ENCODE peak calls at places on chromosome 1, in four cellular contexts. One of them, this sample, is unnamed.

GRCh38 chr1:156356875-156357534 is 12.0 kb upstream of the RHBG start:
- DNase-seq in WERI-Rb-1: peak
- DNase-seq in H1: peak
- DNase-seq in heart left ventricle: peak
- DNase-seq in this sample: peak

GRCh38 chr1:207495816-207496792 is at the start of gene CR1:
- DNase-seq in heart left ventricle: peak
- DNase-seq in H1: peak
- DNase-seq in WERI-Rb-1: no peak
- DNase-seq in this sample: peak

GRCh38 chr1:170357750-170358149 is 174.2 kb upstream of the GORAB start:
- DNase-seq in WERI-Rb-1: no peak
- DNase-seq in H1: no peak
- DNase-seq in heart left ventricle: no peak
- DNase-seq in this sample: no peak

GRCh38 chr1:119544165-119544762 is 37.3 kb downstream of the HSD3B1 start:
- DNase-seq in H1: peak
- DNase-seq in heart left ventricle: no peak
- DNase-seq in WERI-Rb-1: peak
- DNase-seq in this sample: no peak

GRCh38 chr1:30617161-30617560 is 106.2 kb downstream of the MATN1 start:
- DNase-seq in H1: no peak
- DNase-seq in heart left ventricle: no peak
- DNase-seq in WERI-Rb-1: no peak
- DNase-seq in this sample: no peak

GRCh38 chr1:244200596-244200995 is 149.5 kb downstream of the ZBTB18 start:
- DNase-seq in WERI-Rb-1: no peak
- DNase-seq in H1: no peak
- DNase-seq in heart left ventricle: no peak
- DNase-seq in this sample: no peak

GRCh38 chr1:50971748-50972305 is 1.8 kb downstream of the CDKN2C start:
- DNase-seq in WERI-Rb-1: no peak
- DNase-seq in heart left ventricle: no peak
- DNase-seq in H1: no peak
- DNase-seq in this sample: no peak

GRCh38 chr1:59846209-59846894 is 31.6 kb downstream of the HOOK1 start:
- DNase-seq in heart left ventricle: no peak
- DNase-seq in WERI-Rb-1: no peak
- DNase-seq in H1: no peak
- DNase-seq in this sample: no peak

GRCh38 chr1:40390857-40391256 is 17.3 kb downstream of the SMAP2 start:
- DNase-seq in H1: no peak
- DNase-seq in heart left ventricle: no peak
- DNase-seq in WERI-Rb-1: no peak
- DNase-seq in this sample: no peak

GRCh38 chr1:59475737-59476136 is 178.8 kb downstream of the FGGY start:
- DNase-seq in WERI-Rb-1: no peak
- DNase-seq in H1: no peak
- DNase-seq in heart left ventricle: no peak
- DNase-seq in this sample: no peak

GRCh38 chr1:204128964-204129896 is 22.6 kb downstream of the ETNK2 start:
- DNase-seq in WERI-Rb-1: peak
- DNase-seq in heart left ventricle: peak
- DNase-seq in H1: peak
- DNase-seq in this sample: peak

GRCh38 chr1:58768332-58768731 is 15.5 kb downstream of the JUN start:
- DNase-seq in heart left ventricle: no peak
- DNase-seq in H1: no peak
- DNase-seq in WERI-Rb-1: no peak
- DNase-seq in this sample: no peak

GRCh38 chr1:51861669-51862068 is 16.9 kb downstream of the NRDC start:
- DNase-seq in heart left ventricle: no peak
- DNase-seq in WERI-Rb-1: no peak
- DNase-seq in H1: no peak
- DNase-seq in this sample: no peak

DNA sequence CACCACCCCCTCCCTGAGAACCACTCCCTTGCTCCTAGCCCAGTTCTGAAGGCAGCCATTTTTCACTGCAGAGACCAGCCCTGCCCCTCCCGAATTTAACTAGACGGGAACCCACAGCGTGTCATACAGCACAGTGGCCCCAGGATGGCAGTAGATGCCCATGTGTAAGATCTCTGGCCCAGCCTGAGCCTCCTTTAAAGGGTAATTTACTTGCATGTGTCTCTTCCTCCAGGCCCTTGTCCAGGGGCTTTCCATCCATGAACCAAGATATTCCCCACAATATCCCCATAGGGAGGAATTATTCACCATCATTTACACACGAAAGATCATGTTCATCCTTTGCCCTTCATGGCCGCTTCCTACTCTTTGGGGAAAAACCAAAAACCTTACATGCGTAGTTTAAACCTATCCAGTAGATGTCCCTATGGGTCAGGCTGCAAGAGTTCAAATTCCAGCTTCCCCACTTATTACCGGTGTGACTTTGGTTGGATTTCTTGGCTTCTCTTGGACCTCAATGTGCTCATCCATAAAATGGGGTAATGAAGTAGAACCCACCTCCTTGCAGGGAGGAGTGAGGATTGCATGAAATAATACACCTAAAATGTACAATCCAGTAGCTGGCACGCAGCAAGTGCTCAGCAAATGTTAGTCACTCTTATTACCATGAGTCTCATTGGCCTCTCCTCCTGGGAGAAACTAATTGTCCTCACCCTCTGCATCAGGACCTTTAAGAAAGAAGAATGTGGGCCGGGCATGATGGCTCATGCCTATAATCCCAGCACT is 4.0 kb upstream of the LACTBL1 start:
- DNase-seq in H1: peak
- DNase-seq in heart left ventricle: peak
- DNase-seq in WERI-Rb-1: peak
- DNase-seq in this sample: peak
- H3K27ac ChIP-seq in H1: no peak
- H3K27ac ChIP-seq in heart left ventricle: no peak
- H3K27ac ChIP-seq in WERI-Rb-1: peak
- H3K27ac ChIP-seq in this sample: no peak

GRCh38 chr1:10498231-10498630 is 23.5 kb downstream of the PEX14 start:
- DNase-seq in WERI-Rb-1: no peak
- DNase-seq in heart left ventricle: no peak
- DNase-seq in H1: no peak
- DNase-seq in this sample: no peak
- H3K4me3 ChIP-seq in WERI-Rb-1: no peak
- H3K4me3 ChIP-seq in heart left ventricle: no peak
- H3K4me3 ChIP-seq in H1: no peak
- H3K4me3 ChIP-seq in this sample: no peak

GRCh38 chr1:47688161-47688560 is 250.3 kb downstream of the FOXD2 start:
- DNase-seq in H1: peak
- DNase-seq in heart left ventricle: no peak
- DNase-seq in WERI-Rb-1: no peak
- DNase-seq in this sample: no peak
- TF ChIP-seq CTCF in H1: no peak
- TF ChIP-seq CTCF in heart left ventricle: no peak
- TF ChIP-seq CTCF in WERI-Rb-1: no peak
- TF ChIP-seq CTCF in this sample: no peak

DNA sequence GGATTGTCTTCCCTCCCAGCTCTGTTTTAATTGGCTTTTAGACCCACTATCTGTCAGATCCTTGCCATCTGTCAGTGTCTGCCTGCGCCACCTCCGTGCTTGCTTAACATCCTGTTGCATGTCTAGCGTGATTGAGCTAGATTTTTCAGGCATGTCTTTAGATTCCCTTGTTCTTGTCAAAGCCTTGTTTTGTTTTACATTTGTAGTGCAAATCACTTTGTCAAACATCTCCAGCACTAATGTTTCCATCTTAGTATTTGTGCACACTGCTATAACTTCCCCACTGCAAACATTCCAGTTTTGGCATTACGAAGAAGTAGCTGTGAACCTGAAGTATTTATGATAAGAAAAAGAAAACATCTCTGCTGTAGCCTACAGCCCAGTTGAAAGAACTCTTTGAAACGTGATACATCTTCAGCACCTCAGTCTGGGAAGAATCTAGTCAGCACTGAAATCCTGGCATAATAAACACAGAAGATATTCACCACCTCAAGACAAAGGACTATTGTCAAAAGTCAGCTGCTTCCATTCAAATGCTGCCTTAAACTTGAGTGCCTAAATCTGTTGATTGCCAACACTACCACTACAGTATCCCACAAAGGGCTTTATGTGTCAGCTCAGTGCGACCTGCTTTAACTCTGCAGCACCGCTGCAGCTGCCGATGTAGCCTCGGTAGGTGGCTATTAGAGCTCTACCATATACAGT is 105.0 kb downstream of the FNBP1L start:
- DNase-seq in heart left ventricle: peak
- DNase-seq in H1: no peak
- DNase-seq in WERI-Rb-1: peak
- DNase-seq in this sample: no peak
- H3K27ac ChIP-seq in heart left ventricle: peak
- H3K27ac ChIP-seq in H1: no peak
- H3K27ac ChIP-seq in WERI-Rb-1: no peak
- H3K27ac ChIP-seq in this sample: peak

GRCh38 chr1:1060281-1061000 is 13.7 kb downstream of the RNF223 start:
- DNase-seq in H1: no peak
- DNase-seq in WERI-Rb-1: no peak
- DNase-seq in heart left ventricle: no peak
- DNase-seq in this sample: no peak
- H3K4me3 ChIP-seq in H1: no peak
- H3K4me3 ChIP-seq in WERI-Rb-1: no peak
- H3K4me3 ChIP-seq in heart left ventricle: peak
- H3K4me3 ChIP-seq in this sample: no peak

GRCh38 chr1:159248311-159248710 is 43.6 kb downstream of the ACKR1 start:
- DNase-seq in WERI-Rb-1: no peak
- DNase-seq in heart left ventricle: no peak
- DNase-seq in H1: no peak
- DNase-seq in this sample: no peak

GRCh38 chr1:159247266-159247665 is 42.6 kb downstream of the ACKR1 start:
- DNase-seq in H1: no peak
- DNase-seq in WERI-Rb-1: no peak
- DNase-seq in heart left ventricle: no peak
- DNase-seq in this sample: no peak

DNA sequence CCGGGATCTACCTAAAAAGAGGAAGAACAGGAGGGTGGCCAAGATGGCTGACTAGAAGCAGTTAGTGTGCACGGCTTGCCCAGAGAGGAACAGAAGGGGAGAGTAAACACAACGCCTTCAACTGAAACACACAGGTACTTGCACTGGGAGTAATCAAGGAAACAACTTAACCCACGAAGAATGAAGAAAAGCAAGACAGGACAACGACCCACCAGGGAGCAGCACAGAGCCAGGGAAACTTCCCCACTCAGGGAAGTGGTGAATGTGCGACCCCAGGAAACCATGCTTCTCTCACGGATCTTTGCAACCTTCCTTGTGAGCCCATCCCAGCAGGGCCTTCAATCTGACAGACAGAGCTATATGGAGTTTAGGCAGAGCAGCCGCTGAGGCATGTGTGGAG is 46.1 kb downstream of the ACKR1 start:
- DNase-seq in heart left ventricle: no peak
- DNase-seq in WERI-Rb-1: no peak
- DNase-seq in H1: peak
- DNase-seq in this sample: no peak
- TF ChIP-seq CTCF in heart left ventricle: no peak
- TF ChIP-seq CTCF in WERI-Rb-1: no peak
- TF ChIP-seq CTCF in H1: peak
- TF ChIP-seq CTCF in this sample: no peak